ENCODE peak calls at places on chromosomes 5 and 9, in eight cellular contexts. One of them, this sample, is unnamed.

GRCh38 chr9:136492978-136493522 is 10.2 kb upstream of the SEC16A start:
- DNase-seq in RWPE2: no peak
- DNase-seq in caudate nucleus: no peak
- DNase-seq in T-helper 2 cell: no peak
- DNase-seq in stimulated activated CD8-positive, alpha-beta memory T cell treated with anti-CD3 and anti-CD28 coated beads, Interleukin-2, amount 100 ng/mL, for 1 hour: no peak
- DNase-seq in AG04450: no peak
- DNase-seq in activated T-helper 1 cell treated with anti-CD3 and anti-CD28 coated beads, Interleukin-2, amount 50 U/mL, for 16 hours: no peak
- DNase-seq in hepatic stellate cell: no peak
- DNase-seq in this sample: no peak

GRCh38 chr9:93576296-93577044 is at the start of gene PHF2:
- DNase-seq in RWPE2: no peak
- DNase-seq in caudate nucleus: peak
- DNase-seq in T-helper 2 cell: peak
- DNase-seq in stimulated activated CD8-positive, alpha-beta memory T cell treated with anti-CD3 and anti-CD28 coated beads, Interleukin-2, amount 100 ng/mL, for 1 hour: no peak
- DNase-seq in AG04450: no peak
- DNase-seq in activated T-helper 1 cell treated with anti-CD3 and anti-CD28 coated beads, Interleukin-2, amount 50 U/mL, for 16 hours: peak
- DNase-seq in hepatic stellate cell: peak
- DNase-seq in this sample: no peak

GRCh38 chr9:3906437-3907213 is 380.8 kb upstream of the RFX3 start:
- DNase-seq in RWPE2: peak
- DNase-seq in caudate nucleus: no peak
- DNase-seq in T-helper 2 cell: no peak
- DNase-seq in stimulated activated CD8-positive, alpha-beta memory T cell treated with anti-CD3 and anti-CD28 coated beads, Interleukin-2, amount 100 ng/mL, for 1 hour: no peak
- DNase-seq in AG04450: peak
- DNase-seq in activated T-helper 1 cell treated with anti-CD3 and anti-CD28 coated beads, Interleukin-2, amount 50 U/mL, for 16 hours: no peak
- DNase-seq in hepatic stellate cell: peak
- DNase-seq in this sample: no peak

GRCh38 chr5:87411586-87412416 is 929 bp downstream of the CCNH start:
- DNase-seq in RWPE2: no peak
- DNase-seq in caudate nucleus: peak
- DNase-seq in T-helper 2 cell: peak
- DNase-seq in stimulated activated CD8-positive, alpha-beta memory T cell treated with anti-CD3 and anti-CD28 coated beads, Interleukin-2, amount 100 ng/mL, for 1 hour: no peak
- DNase-seq in AG04450: no peak
- DNase-seq in activated T-helper 1 cell treated with anti-CD3 and anti-CD28 coated beads, Interleukin-2, amount 50 U/mL, for 16 hours: no peak
- DNase-seq in hepatic stellate cell: peak
- DNase-seq in this sample: no peak

GRCh38 chr9:2943016-2943415 is 99.1 kb upstream of the PUM3 start:
- DNase-seq in RWPE2: no peak
- DNase-seq in caudate nucleus: no peak
- DNase-seq in T-helper 2 cell: no peak
- DNase-seq in stimulated activated CD8-positive, alpha-beta memory T cell treated with anti-CD3 and anti-CD28 coated beads, Interleukin-2, amount 100 ng/mL, for 1 hour: no peak
- DNase-seq in AG04450: no peak
- DNase-seq in activated T-helper 1 cell treated with anti-CD3 and anti-CD28 coated beads, Interleukin-2, amount 50 U/mL, for 16 hours: no peak
- DNase-seq in hepatic stellate cell: no peak
- DNase-seq in this sample: no peak

GRCh38 chr9:27065288-27065687 is 43.7 kb upstream of the TEK start:
- DNase-seq in RWPE2: no peak
- DNase-seq in caudate nucleus: no peak
- DNase-seq in T-helper 2 cell: no peak
- DNase-seq in stimulated activated CD8-positive, alpha-beta memory T cell treated with anti-CD3 and anti-CD28 coated beads, Interleukin-2, amount 100 ng/mL, for 1 hour: no peak
- DNase-seq in AG04450: no peak
- DNase-seq in activated T-helper 1 cell treated with anti-CD3 and anti-CD28 coated beads, Interleukin-2, amount 50 U/mL, for 16 hours: no peak
- DNase-seq in hepatic stellate cell: peak
- DNase-seq in this sample: no peak

GRCh38 chr5:140175367-140176027 is 509 bp downstream of the CYSTM1 start:
- DNase-seq in RWPE2: peak
- DNase-seq in caudate nucleus: peak
- DNase-seq in T-helper 2 cell: peak
- DNase-seq in stimulated activated CD8-positive, alpha-beta memory T cell treated with anti-CD3 and anti-CD28 coated beads, Interleukin-2, amount 100 ng/mL, for 1 hour: peak
- DNase-seq in AG04450: no peak
- DNase-seq in activated T-helper 1 cell treated with anti-CD3 and anti-CD28 coated beads, Interleukin-2, amount 50 U/mL, for 16 hours: peak
- DNase-seq in hepatic stellate cell: peak
- DNase-seq in this sample: peak

GRCh38 chr9:78997296-78997695 is 574.5 kb upstream of the TLE4 start:
- DNase-seq in RWPE2: no peak
- DNase-seq in caudate nucleus: no peak
- DNase-seq in T-helper 2 cell: no peak
- DNase-seq in stimulated activated CD8-positive, alpha-beta memory T cell treated with anti-CD3 and anti-CD28 coated beads, Interleukin-2, amount 100 ng/mL, for 1 hour: no peak
- DNase-seq in AG04450: no peak
- DNase-seq in activated T-helper 1 cell treated with anti-CD3 and anti-CD28 coated beads, Interleukin-2, amount 50 U/mL, for 16 hours: no peak
- DNase-seq in hepatic stellate cell: no peak
- DNase-seq in this sample: no peak

GRCh38 chr5:83662558-83662957 is 58.1 kb downstream of the HAPLN1 start:
- DNase-seq in RWPE2: no peak
- DNase-seq in caudate nucleus: no peak
- DNase-seq in T-helper 2 cell: peak
- DNase-seq in stimulated activated CD8-positive, alpha-beta memory T cell treated with anti-CD3 and anti-CD28 coated beads, Interleukin-2, amount 100 ng/mL, for 1 hour: no peak
- DNase-seq in AG04450: no peak
- DNase-seq in activated T-helper 1 cell treated with anti-CD3 and anti-CD28 coated beads, Interleukin-2, amount 50 U/mL, for 16 hours: no peak
- DNase-seq in hepatic stellate cell: no peak
- DNase-seq in this sample: no peak

GRCh38 chr5:173242079-173242478 is 7.1 kb upstream of the NKX2-5 start:
- DNase-seq in RWPE2: no peak
- DNase-seq in caudate nucleus: no peak
- DNase-seq in T-helper 2 cell: no peak
- DNase-seq in stimulated activated CD8-positive, alpha-beta memory T cell treated with anti-CD3 and anti-CD28 coated beads, Interleukin-2, amount 100 ng/mL, for 1 hour: no peak
- DNase-seq in AG04450: no peak
- DNase-seq in activated T-helper 1 cell treated with anti-CD3 and anti-CD28 coated beads, Interleukin-2, amount 50 U/mL, for 16 hours: no peak
- DNase-seq in hepatic stellate cell: no peak
- DNase-seq in this sample: no peak